ENCODE peak calls at places on chromosome 6, in ten cellular contexts. P is cardiac muscle cell; B is transverse colon; X is ovary; H is IMR-90; T is fibroblast of lung; Y is mucosa of descending colon; M is CD8-positive, alpha-beta T cell; Z is H1; O is left ventricle myocardium inferior. N is an unnamed sample. For H3K4me1, the result is how much of the 10 kb centered on the place peaks cover.

GRCh38 chr6:146700078-146700686 is 101.4 kb downstream of the ADGB start:
- DNase-seq in P (peak), B (peak), X (no peak), H (peak), T (peak), Y (no peak), M (no peak), Z (no peak), O (peak), N (peak)

GRCh38 chr6:33212857-33213165 is 4.5 kb downstream of the RING1 start:
- DNase-seq in P (no peak), B (no peak), X (no peak), H (no peak), T (no peak), Y (no peak), M (no peak), Z (no peak), O (no peak), N (no peak)

GRCh38 chr6:161031721-161032495 is 40.3 kb downstream of the MAP3K4 start:
- DNase-seq in P (no peak), B (no peak), X (no peak), H (peak), T (peak), Y (no peak), M (no peak), Z (no peak), O (no peak), N (no peak)

GRCh38 chr6:4281341-4282293 is 146.2 kb upstream of the ECI2 start:
- DNase-seq in P (peak), B (peak), X (peak), H (peak), T (peak), Y (peak), M (no peak), Z (peak), O (peak), N (peak)

GRCh38 chr6:14881399-14881798 is 364.5 kb upstream of the JARID2 start:
- DNase-seq in P (no peak), B (no peak), X (no peak), H (peak), T (peak), Y (no peak), M (no peak), Z (no peak), O (no peak), N (no peak)

GRCh38 chr6:140062042-140063041 is 687.9 kb upstream of the CITED2 start:
- DNase-seq in P (no peak), B (peak), X (peak), H (peak), T (peak), Y (no peak), M (no peak), Z (no peak), O (peak), N (peak)

GRCh38 chr6:52454556-52454955 is 34.4 kb downstream of the EFHC1 start:
- DNase-seq in P (no peak), B (no peak), X (no peak), H (peak), T (no peak), Y (no peak), M (no peak), Z (no peak), O (no peak), N (no peak)

GRCh38 chr6:106279179-106279578 is 46.4 kb downstream of the ATG5 start:
- DNase-seq in P (no peak), B (no peak), X (no peak), H (peak), T (peak), Y (no peak), M (no peak), Z (no peak), O (no peak), N (no peak)

GRCh38 chr6:3929281-3929798 is 80.2 kb downstream of the FAM50B start:
- DNase-seq in P (no peak), B (no peak), X (peak), H (peak), T (peak), Y (no peak), M (no peak), Z (no peak), O (no peak), N (peak)

GRCh38 chr6:7204726-7205125 is 97.0 kb downstream of the RREB1 start:
- DNase-seq in P (no peak), B (no peak), X (no peak), H (peak), T (no peak), Y (no peak), M (no peak), Z (no peak), O (no peak), N (no peak)

GRCh38 chr6:91288741-91289140 is 701.9 kb upstream of the MAP3K7 start:
- DNase-seq in P (no peak), B (no peak), X (no peak), H (no peak), T (no peak), Y (no peak), M (no peak), Z (no peak), O (no peak), N (no peak)

GRCh38 chr6:90790058-90790457 is 203.2 kb upstream of the MAP3K7 start:
- DNase-seq in P (peak), B (no peak), X (peak), H (peak), T (no peak), Y (no peak), M (no peak), Z (no peak), O (no peak), N (peak)

GRCh38 chr6:89281779-89282246 is 33.3 kb downstream of the GABRR2 start:
- DNase-seq in P (peak), B (peak), X (no peak), H (peak), T (peak), Y (no peak), M (no peak), Z (peak), O (no peak), N (peak)

GRCh38 chr6:27541212-27541931 is 68.5 kb upstream of the ZNF184 start:
- DNase-seq in P (no peak), B (no peak), X (no peak), H (peak), T (no peak), Y (no peak), M (no peak), Z (peak), O (no peak), N (no peak)

GRCh38 chr6:53066059-53066406 is 829 bp downstream of the FBXO9 start:
- DNase-seq in P (no peak), B (peak), X (peak), H (peak), T (peak), Y (peak), M (peak), Z (no peak), O (peak), N (peak)

DNA sequence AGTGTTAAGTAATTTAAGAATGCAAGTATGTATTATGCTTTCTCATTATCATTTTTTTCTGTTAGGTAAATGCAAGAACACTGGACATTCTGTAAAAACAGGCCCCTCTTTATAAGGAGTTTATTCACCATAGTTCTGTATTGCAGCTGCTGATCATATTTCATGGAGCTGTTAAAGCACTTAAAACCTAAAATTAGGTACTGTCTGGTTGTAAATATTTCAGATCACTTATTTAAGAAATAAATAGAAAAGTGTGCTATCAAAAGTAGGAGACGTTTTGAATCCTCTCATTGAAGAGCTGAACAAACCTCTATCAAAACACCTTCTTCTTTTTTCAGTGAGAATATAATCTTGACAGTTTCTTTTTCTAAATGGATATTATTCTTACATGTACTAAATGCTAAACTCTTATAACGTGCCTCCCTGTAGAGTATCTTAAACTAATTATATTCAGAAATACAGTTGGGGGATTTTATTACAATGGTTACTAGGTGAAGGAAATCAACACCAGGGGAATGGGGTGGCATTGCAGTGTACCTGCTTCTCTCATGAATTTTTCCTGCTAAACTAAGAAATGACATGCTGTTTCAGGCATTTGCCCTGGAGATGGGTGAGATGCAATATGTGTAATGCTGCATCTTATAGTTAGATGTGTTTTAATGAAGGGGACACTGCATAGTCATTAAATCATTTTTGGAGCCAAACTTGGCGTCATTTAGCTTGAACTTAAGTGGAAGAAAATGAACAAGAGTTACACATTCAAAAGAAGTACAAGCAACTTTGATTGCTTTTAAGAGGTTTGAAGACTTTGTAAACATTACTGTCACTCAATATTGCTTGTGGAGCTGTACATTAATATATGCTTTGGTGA is 4.1 kb downstream of the EYA4 start:
- DNase-seq in P (no peak), B (no peak), X (no peak), H (no peak), T (peak), Y (no peak), M (no peak), Z (no peak), O (no peak), N (no peak)
- H3K4me3 ChIP-seq in P (no peak), B (no peak), X (no peak), H (no peak), T (peak), Y (no peak), M (no peak), Z (no peak), O (peak), N (no peak)

GRCh38 chr6:117467876-117468275 is 14.6 kb upstream of the DCBLD1 start:
- DNase-seq in P (no peak), B (no peak), X (no peak), H (no peak), T (no peak), Y (no peak), M (no peak), Z (no peak), O (no peak), N (no peak)
- H3K4me1 ChIP-seq in P (under half), B (under half), X (under half), H (under half), T (under half), Y (under half), M (under half), Z (under half), O (under half), N (under half)

DNA sequence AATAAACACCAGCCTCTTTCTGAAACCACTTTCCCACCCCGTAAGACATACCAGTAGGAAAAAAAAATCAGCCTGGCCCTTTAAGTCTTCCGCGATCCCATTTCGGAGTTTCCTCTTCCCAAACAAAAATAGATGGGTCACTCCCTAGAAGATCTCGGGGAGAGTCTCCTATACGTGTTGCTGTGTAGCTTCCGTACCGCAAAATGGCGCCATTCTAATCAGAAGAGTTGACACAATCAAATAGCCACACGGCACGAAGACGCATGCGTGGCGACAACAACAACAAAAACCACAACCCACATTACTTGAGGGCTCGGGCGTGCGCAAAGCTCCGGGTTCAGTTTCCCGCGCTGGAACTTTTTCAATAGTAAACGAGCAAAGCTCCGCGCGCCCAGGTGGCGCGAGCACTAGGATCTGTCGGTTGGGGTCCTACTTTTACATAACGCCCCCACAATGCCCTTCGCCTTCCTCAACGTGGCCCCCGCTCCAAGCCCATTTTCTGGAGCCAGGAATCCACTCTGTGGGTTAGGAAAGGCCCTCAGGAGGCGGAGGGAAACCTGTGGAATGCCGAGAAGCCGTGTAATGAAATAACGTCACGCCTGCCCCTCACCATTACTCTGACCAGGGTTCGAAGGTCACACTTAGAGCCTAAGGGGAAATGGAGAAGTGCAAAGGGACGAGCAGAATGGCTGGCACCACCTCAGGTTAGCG is at the start of gene GPANK1:
- DNase-seq in P (peak), B (peak), X (peak), H (peak), T (peak), Y (peak), M (peak), Z (peak), O (peak), N (peak)
- TF ChIP-seq CTCF in P (no peak), B (no peak), X (no peak), H (no peak), T (no peak), Y (no peak), M (no peak), Z (no peak), O (no peak), N (no peak)

GRCh38 chr6:11388983-11389944 is 148.3 kb upstream of the TMEM170B start:
- DNase-seq in P (no peak), B (no peak), X (no peak), H (no peak), T (no peak), Y (no peak), M (no peak), Z (no peak), O (no peak), N (no peak)

GRCh38 chr6:11384531-11385309 is 152.3 kb upstream of the NEDD9 start:
- DNase-seq in P (no peak), B (no peak), X (no peak), H (peak), T (no peak), Y (no peak), M (no peak), Z (no peak), O (no peak), N (no peak)

GRCh38 chr6:11387702-11388101 is 149.8 kb upstream of the TMEM170B start:
- DNase-seq in P (no peak), B (no peak), X (no peak), H (no peak), T (no peak), Y (no peak), M (no peak), Z (no peak), O (no peak), N (no peak)

GRCh38 chr6:11386323-11386722 is 151.2 kb upstream of the TMEM170B start:
- DNase-seq in P (no peak), B (no peak), X (no peak), H (no peak), T (no peak), Y (no peak), M (no peak), Z (no peak), O (no peak), N (no peak)

GRCh38 chr6:11386726-11387125 is 150.8 kb upstream of the TMEM170B start:
- DNase-seq in P (no peak), B (no peak), X (no peak), H (no peak), T (no peak), Y (no peak), M (no peak), Z (no peak), O (no peak), N (no peak)
- H3K4me3 ChIP-seq in P (no peak), B (no peak), X (no peak), H (no peak), T (no peak), Y (no peak), M (no peak), Z (no peak), O (no peak), N (no peak)

GRCh38 chr6:36064770-36065396 is 37.3 kb downstream of the MAPK14 start:
- DNase-seq in P (no peak), B (peak), X (no peak), H (no peak), T (no peak), Y (no peak), M (no peak), Z (no peak), O (no peak), N (no peak)
- H3K4me1 ChIP-seq in P (under half), B (half or more), X (under half), H (under half), T (under half), Y (under half), M (under half), Z (under half), O (half or more), N (under half)

DNA sequence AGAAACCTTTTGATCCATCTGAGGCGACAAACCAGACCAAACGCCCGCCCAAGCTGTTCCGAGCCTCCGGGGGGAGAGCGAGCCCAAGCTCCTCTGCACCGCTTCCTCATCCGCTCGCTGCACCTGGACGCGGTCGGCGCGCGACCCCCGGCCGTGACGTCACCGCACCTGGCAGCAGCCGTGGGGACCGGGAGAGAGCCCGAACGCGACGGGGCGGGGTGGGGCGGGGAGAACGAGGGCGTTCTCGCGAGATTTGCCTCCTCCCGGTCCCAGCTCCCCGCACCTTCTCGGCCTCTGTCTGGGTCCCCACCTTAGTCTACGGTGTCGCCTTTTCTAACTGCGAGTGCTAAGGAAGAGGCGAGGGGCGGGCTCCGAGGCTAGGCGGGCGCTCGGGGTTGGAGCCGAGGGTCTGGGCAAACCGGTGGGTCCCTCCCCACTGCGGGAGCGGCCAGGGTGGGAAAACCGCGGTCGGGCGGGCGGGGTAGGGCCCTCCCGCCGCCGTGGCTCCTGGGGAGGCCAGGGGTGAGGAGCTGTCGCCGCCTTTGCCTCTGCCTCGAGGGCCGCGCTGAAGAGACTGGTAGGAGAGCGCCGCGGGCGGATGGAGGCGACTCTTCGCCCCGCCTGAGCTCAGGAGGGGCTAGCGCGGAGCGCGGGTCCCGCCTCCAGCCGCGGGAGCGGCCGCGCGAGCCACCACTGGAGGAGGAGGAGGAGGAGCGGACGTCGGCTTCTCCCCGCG is at the start of gene CD2AP:
- DNase-seq in P (peak), B (peak), X (peak), H (peak), T (peak), Y (peak), M (peak), Z (peak), O (peak), N (peak)
- TF ChIP-seq CTCF in P (no peak), B (no peak), X (no peak), H (peak), T (no peak), Y (no peak), M (no peak), Z (no peak), O (peak), N (no peak)

GRCh38 chr6:134175532-134176282 is 123.3 kb upstream of the SLC2A12 start:
- DNase-seq in P (peak), B (peak), X (peak), H (peak), T (peak), Y (peak), M (peak), Z (peak), O (peak), N (peak)

GRCh38 chr6:134174790-134175531 is 122.5 kb upstream of the SLC2A12 start:
- DNase-seq in P (peak), B (peak), X (peak), H (peak), T (peak), Y (peak), M (peak), Z (peak), O (peak), N (peak)

GRCh38 chr6:134177753-134178229 is 125.4 kb upstream of the SLC2A12 start:
- DNase-seq in P (no peak), B (peak), X (no peak), H (peak), T (peak), Y (no peak), M (no peak), Z (no peak), O (no peak), N (no peak)

GRCh38 chr6:134177236-134177635 is 124.8 kb upstream of the SLC2A12 start:
- DNase-seq in P (no peak), B (no peak), X (no peak), H (no peak), T (no peak), Y (no peak), M (no peak), Z (no peak), O (no peak), N (no peak)

GRCh38 chr6:134176283-134176975 is 124.0 kb upstream of the SLC2A12 start:
- DNase-seq in P (peak), B (no peak), X (peak), H (peak), T (peak), Y (peak), M (no peak), Z (peak), O (peak), N (peak)
- H3K4me3 ChIP-seq in P (peak), B (peak), X (peak), H (peak), T (peak), Y (no peak), M (no peak), Z (peak), O (peak), N (peak)

DNA sequence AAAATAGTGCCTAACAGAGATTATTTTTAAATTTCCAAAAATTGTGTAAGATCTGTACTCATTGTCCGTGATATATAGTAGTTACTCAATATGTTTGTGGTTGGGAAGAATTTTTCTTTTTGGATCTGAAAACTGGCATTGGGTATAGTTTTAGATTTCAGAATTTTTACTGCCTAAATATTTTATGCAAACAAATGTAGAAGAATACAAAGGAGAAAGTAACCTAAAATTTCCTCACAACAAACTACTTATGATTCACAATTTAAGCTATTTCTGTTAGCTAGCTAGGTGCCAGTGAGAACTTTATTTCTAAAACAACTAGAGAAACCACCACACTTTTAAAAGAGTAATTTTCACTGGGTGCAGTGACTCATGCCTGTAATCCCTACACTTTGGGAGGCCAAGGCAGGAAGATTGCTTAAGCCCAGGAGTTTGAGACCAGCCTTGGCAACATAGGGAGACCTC is 38.8 kb downstream of the SESN1 start:
- DNase-seq in P (no peak), B (no peak), X (no peak), H (peak), T (peak), Y (no peak), M (no peak), Z (no peak), O (no peak), N (no peak)
- H3K4me1 ChIP-seq in P (under half), B (under half), X (under half), H (under half), T (under half), Y (under half), M (under half), Z (under half), O (half or more), N (under half)

GRCh38 chr6:41836022-41836659 is 48.6 kb downstream of the TOMM6 start:
- DNase-seq in P (peak), B (no peak), X (no peak), H (peak), T (peak), Y (no peak), M (no peak), Z (no peak), O (no peak), N (no peak)

DNA sequence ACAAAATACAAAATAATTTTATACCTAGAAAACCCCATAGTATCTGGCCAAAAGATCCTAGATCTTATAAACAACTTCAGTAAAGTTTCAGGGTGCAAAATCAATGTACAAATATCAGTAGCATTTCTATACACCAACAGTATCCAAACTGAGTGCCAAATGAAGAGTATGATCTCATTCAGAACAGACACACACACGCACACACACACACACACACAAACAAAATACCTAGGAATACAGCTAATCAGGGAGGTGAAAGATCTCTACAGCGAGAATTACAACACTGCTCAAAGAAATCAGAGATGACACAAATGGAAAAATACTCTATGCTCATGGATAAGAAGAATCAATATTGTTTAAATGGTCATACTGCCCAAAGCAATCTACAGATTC is 49.2 kb downstream of the TOMM6 start:
- DNase-seq in P (no peak), B (no peak), X (no peak), H (peak), T (peak), Y (no peak), M (no peak), Z (no peak), O (no peak), N (no peak)
- TF ChIP-seq CTCF in P (no peak), B (no peak), X (no peak), H (no peak), T (no peak), Y (no peak), M (no peak), Z (no peak), O (no peak), N (no peak)